ENCODE peak calls at places on chromosomes 3 and 15, in four cellular contexts. One of them, this sample, is unnamed.

GRCh38 chr3:127073931-127074820 is 91.3 kb downstream of the PLXNA1 start:
- DNase-seq in heart right ventricle: no peak
- DNase-seq in adrenal gland: peak; percentile 22
- DNase-seq in heart left ventricle: no peak
- DNase-seq in this sample: no peak

GRCh38 chr15:23038741-23039150 is 623 bp downstream of the TUBGCP5 start:
- DNase-seq in heart right ventricle: no peak
- DNase-seq in adrenal gland: peak; percentile 23
- DNase-seq in heart left ventricle: no peak
- DNase-seq in this sample: no peak

GRCh38 chr3:183122257-183122932 is 23.1 kb upstream of the MCCC1 start:
- DNase-seq in heart right ventricle: no peak
- DNase-seq in adrenal gland: no peak
- DNase-seq in heart left ventricle: no peak
- DNase-seq in this sample: no peak

GRCh38 chr3:184880616-184881015 is 68.7 kb downstream of the VPS8 start:
- DNase-seq in heart right ventricle: no peak
- DNase-seq in adrenal gland: no peak
- DNase-seq in heart left ventricle: no peak
- DNase-seq in this sample: no peak

GRCh38 chr15:92053727-92054316 is 200.3 kb downstream of the SLCO3A1 start:
- DNase-seq in heart right ventricle: no peak
- DNase-seq in adrenal gland: no peak
- DNase-seq in heart left ventricle: no peak
- DNase-seq in this sample: no peak

GRCh38 chr3:150345021-150345538 is 63.0 kb upstream of the TSC22D2 start:
- DNase-seq in heart right ventricle: no peak
- DNase-seq in adrenal gland: no peak
- DNase-seq in heart left ventricle: no peak
- DNase-seq in this sample: no peak

GRCh38 chr3:53772562-53773329 is 73.5 kb downstream of the CHDH start:
- DNase-seq in heart right ventricle: no peak
- DNase-seq in adrenal gland: no peak
- DNase-seq in heart left ventricle: no peak
- DNase-seq in this sample: no peak

GRCh38 chr3:127168271-127168670 is 24.7 kb upstream of the PRR23E start:
- DNase-seq in heart right ventricle: peak; percentile 55
- DNase-seq in adrenal gland: no peak
- DNase-seq in heart left ventricle: peak; percentile 87
- DNase-seq in this sample: no peak

GRCh38 chr3:145776782-145777408 is 384.1 kb downstream of the PLOD2 start:
- DNase-seq in heart right ventricle: peak; percentile 21
- DNase-seq in adrenal gland: peak; percentile 50
- DNase-seq in heart left ventricle: no peak
- DNase-seq in this sample: no peak

GRCh38 chr3:129014148-129014547 is 13.0 kb downstream of the EFCC1 start:
- DNase-seq in heart right ventricle: no peak
- DNase-seq in adrenal gland: no peak
- DNase-seq in heart left ventricle: no peak
- DNase-seq in this sample: no peak

DNA sequence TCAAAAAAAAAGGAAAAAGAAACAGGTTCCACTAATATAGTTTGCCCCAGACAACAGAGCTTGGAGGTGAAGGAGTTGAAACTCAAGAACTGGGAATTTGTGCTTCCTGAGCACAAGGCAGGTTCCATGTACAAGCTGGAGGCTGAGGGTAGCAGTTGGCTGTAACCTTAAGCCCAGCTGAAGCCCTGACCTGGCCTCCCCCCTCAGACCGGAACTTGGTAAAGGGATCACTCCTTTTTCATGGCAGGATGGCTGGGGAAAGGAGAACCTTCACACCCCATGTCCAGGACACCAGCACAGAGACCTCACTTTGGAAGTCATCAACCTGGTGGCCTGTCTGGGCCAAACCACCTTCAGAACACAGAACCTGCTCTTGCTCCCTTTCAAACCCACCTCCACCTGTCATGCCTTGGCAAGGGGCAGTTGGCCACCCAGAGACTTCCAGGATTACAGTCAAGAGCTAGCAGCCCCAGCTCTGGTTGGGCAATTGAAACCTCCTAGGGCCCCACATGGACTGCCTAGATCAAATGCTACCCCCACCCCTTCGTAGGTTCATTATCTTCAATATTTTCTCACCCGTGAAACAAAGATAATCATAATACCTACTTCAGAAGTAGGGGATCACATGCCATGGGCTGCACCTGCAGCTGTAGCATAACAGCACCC is 3.5 kb downstream of the RPL29 start:
- DNase-seq in heart right ventricle: no peak
- DNase-seq in adrenal gland: no peak
- DNase-seq in heart left ventricle: no peak
- DNase-seq in this sample: no peak
- H3K27ac ChIP-seq in heart right ventricle: no peak overlapping the region
- H3K27ac ChIP-seq in adrenal gland: no peak overlapping the region
- H3K27ac ChIP-seq in heart left ventricle: no peak overlapping the region
- H3K27ac ChIP-seq in this sample: no peak overlapping the region

GRCh38 chr3:52044869-52045616 is 11.3 kb downstream of the DUSP7 start:
- DNase-seq in heart right ventricle: no peak
- DNase-seq in adrenal gland: no peak
- DNase-seq in heart left ventricle: no peak
- DNase-seq in this sample: no peak

GRCh38 chr3:52046186-52046913 is 10.0 kb downstream of the DUSP7 start:
- DNase-seq in heart right ventricle: peak; percentile 29
- DNase-seq in adrenal gland: peak; percentile 79
- DNase-seq in heart left ventricle: no peak
- DNase-seq in this sample: no peak

GRCh38 chr3:52049503-52049902 is 6.9 kb downstream of the DUSP7 start:
- DNase-seq in heart right ventricle: no peak
- DNase-seq in adrenal gland: no peak
- DNase-seq in heart left ventricle: no peak
- DNase-seq in this sample: no peak

GRCh38 chr3:52046914-52047239 is 9.5 kb downstream of the DUSP7 start:
- DNase-seq in heart right ventricle: no peak
- DNase-seq in adrenal gland: no peak
- DNase-seq in heart left ventricle: no peak
- DNase-seq in this sample: no peak

GRCh38 chr3:52047295-52047960 is 8.9 kb downstream of the DUSP7 start:
- DNase-seq in heart right ventricle: no peak
- DNase-seq in adrenal gland: no peak
- DNase-seq in heart left ventricle: no peak
- DNase-seq in this sample: no peak
- H3K4me3 ChIP-seq in heart right ventricle: no peak overlapping the region
- H3K4me3 ChIP-seq in adrenal gland: no peak overlapping the region
- H3K4me3 ChIP-seq in heart left ventricle: no peak overlapping the region
- H3K4me3 ChIP-seq in this sample: no peak overlapping the region

DNA sequence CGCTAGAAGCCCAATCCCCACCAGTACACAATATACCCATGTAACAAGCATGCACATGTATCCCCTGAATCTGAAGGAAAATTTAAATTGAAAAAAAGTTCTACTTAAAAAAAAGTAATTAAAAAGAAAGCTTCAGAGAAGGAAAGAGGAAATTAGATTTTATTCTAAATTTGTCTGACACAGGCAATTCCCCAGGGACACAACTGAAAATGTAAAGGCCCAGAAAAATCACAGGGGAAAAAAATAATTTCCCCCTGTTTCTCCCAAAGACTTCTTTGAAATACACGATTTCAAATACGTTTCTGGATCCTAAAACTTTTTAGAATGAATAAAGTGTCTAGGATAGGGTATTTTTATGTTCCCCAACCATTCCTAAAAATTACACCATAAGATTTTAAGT is 42.9 kb downstream of the SEMA5B start:
- DNase-seq in heart right ventricle: no peak
- DNase-seq in adrenal gland: no peak
- DNase-seq in heart left ventricle: no peak
- DNase-seq in this sample: no peak
- H3K27me3 ChIP-seq in heart right ventricle: peaks cover 5% of the 10 kb centered on the region
- H3K27me3 ChIP-seq in adrenal gland: peaks cover 3% of the 10 kb centered on the region
- H3K27me3 ChIP-seq in heart left ventricle: no peaks in the 10 kb centered on the region
- H3K27me3 ChIP-seq in this sample: no peaks in the 10 kb centered on the region

GRCh38 chr3:100185847-100186246 is 71.5 kb upstream of the FILIP1L start:
- DNase-seq in heart right ventricle: no peak
- DNase-seq in adrenal gland: no peak
- DNase-seq in heart left ventricle: no peak
- DNase-seq in this sample: no peak
- H3K27ac ChIP-seq in heart right ventricle: no peak overlapping the region
- H3K27ac ChIP-seq in adrenal gland: no peak overlapping the region
- H3K27ac ChIP-seq in heart left ventricle: peak overlapping the region; percentile 33
- H3K27ac ChIP-seq in this sample: no peak overlapping the region

GRCh38 chr3:47841786-47842349 is 38.9 kb downstream of the DHX30 start:
- DNase-seq in heart right ventricle: no peak
- DNase-seq in adrenal gland: no peak
- DNase-seq in heart left ventricle: no peak
- DNase-seq in this sample: no peak
- H3K4me3 ChIP-seq in heart right ventricle: no peak overlapping the region
- H3K4me3 ChIP-seq in adrenal gland: no peak overlapping the region
- H3K4me3 ChIP-seq in heart left ventricle: no peak overlapping the region
- H3K4me3 ChIP-seq in this sample: no peak overlapping the region

DNA sequence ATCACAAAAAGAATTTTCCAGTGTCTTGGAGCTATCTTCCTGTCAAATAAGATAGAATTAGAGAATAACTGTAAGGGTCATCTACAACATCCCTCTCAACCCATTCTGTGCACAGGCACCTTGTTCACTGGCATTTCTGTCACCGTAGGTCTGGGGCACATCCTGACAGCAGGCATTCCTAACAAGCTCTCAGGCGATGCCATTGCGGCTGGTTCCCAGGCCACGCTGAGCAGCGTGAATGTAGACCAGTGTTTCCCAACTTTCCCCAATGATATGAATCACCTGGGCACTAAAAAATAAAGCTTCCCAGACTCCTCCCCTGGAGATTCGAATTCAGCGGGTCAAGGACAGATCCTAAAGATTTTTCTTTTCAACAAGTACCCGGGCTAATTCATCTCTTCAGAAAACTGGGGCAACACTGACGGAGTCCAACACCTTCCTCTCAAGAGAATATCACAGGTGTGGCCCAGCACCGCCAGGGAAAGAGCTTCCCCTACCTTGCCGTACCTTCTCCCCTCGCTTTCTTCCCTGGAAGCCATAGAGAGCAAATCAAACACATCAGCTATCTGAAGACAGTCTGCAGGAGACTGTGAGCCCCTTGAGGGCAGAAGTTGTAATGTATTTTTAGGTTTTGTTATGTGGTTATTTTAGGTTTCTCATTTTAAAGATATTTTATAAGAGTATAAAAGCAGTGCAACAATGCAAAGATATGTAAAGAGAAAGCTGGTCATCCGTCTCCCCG is 143.4 kb downstream of the LIPC start:
- DNase-seq in heart right ventricle: no peak
- DNase-seq in adrenal gland: no peak
- DNase-seq in heart left ventricle: no peak
- DNase-seq in this sample: no peak
- H3K27me3 ChIP-seq in heart right ventricle: no peaks in the 10 kb centered on the region
- H3K27me3 ChIP-seq in adrenal gland: no peaks in the 10 kb centered on the region
- H3K27me3 ChIP-seq in heart left ventricle: no peaks in the 10 kb centered on the region
- H3K27me3 ChIP-seq in this sample: no peaks in the 10 kb centered on the region

DNA sequence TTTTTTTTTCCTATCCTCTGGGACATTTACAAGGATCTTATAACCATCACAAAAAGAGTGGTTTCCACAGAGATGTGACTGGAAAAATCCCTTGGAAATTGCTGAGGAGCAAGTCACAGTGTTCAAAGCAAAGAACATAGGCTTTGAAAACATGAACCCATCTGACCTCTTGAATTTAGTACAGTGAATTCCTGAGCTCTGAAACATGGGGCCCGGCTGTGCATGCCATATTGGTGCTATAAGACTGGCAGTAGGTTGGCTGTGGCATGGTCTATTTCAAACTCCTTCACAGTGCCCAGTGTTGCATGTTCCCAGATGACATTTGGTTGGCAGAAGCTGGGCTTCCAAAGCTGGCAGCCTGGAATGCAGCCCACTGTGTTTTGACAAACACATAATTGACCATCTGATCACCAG is 202.2 kb downstream of the TIGIT start:
- DNase-seq in heart right ventricle: peak; percentile 77
- DNase-seq in adrenal gland: no peak
- DNase-seq in heart left ventricle: peak; percentile 79
- DNase-seq in this sample: no peak
- H3K27ac ChIP-seq in heart right ventricle: peak overlapping the region; percentile 32
- H3K27ac ChIP-seq in adrenal gland: no peak overlapping the region
- H3K27ac ChIP-seq in heart left ventricle: peak overlapping the region; percentile 61
- H3K27ac ChIP-seq in this sample: no peak overlapping the region

GRCh38 chr3:63968612-63969350 is 54.5 kb downstream of the PSMD6 start:
- DNase-seq in heart right ventricle: no peak
- DNase-seq in adrenal gland: no peak
- DNase-seq in heart left ventricle: no peak
- DNase-seq in this sample: no peak
- H3K4me3 ChIP-seq in heart right ventricle: peak overlapping the region; percentile 41
- H3K4me3 ChIP-seq in adrenal gland: no peak overlapping the region
- H3K4me3 ChIP-seq in heart left ventricle: no peak overlapping the region
- H3K4me3 ChIP-seq in this sample: peak overlapping the region; percentile 71

GRCh38 chr3:12966847-12967750 is 106.1 kb downstream of the IQSEC1 start:
- DNase-seq in heart right ventricle: no peak
- DNase-seq in adrenal gland: no peak
- DNase-seq in heart left ventricle: no peak
- DNase-seq in this sample: no peak

GRCh38 chr3:12964713-12965612 is 108.3 kb downstream of the IQSEC1 start:
- DNase-seq in heart right ventricle: no peak
- DNase-seq in adrenal gland: no peak
- DNase-seq in heart left ventricle: no peak
- DNase-seq in this sample: no peak

GRCh38 chr3:12967751-12968209 is 105.4 kb downstream of the IQSEC1 start:
- DNase-seq in heart right ventricle: peak; percentile 90
- DNase-seq in adrenal gland: peak; percentile 92
- DNase-seq in heart left ventricle: peak; percentile 95
- DNase-seq in this sample: peak; percentile 83

GRCh38 chr3:12963869-12964712 is 109.1 kb downstream of the IQSEC1 start:
- DNase-seq in heart right ventricle: peak; percentile 42
- DNase-seq in adrenal gland: peak; percentile 61
- DNase-seq in heart left ventricle: peak; percentile 58
- DNase-seq in this sample: no peak

DNA sequence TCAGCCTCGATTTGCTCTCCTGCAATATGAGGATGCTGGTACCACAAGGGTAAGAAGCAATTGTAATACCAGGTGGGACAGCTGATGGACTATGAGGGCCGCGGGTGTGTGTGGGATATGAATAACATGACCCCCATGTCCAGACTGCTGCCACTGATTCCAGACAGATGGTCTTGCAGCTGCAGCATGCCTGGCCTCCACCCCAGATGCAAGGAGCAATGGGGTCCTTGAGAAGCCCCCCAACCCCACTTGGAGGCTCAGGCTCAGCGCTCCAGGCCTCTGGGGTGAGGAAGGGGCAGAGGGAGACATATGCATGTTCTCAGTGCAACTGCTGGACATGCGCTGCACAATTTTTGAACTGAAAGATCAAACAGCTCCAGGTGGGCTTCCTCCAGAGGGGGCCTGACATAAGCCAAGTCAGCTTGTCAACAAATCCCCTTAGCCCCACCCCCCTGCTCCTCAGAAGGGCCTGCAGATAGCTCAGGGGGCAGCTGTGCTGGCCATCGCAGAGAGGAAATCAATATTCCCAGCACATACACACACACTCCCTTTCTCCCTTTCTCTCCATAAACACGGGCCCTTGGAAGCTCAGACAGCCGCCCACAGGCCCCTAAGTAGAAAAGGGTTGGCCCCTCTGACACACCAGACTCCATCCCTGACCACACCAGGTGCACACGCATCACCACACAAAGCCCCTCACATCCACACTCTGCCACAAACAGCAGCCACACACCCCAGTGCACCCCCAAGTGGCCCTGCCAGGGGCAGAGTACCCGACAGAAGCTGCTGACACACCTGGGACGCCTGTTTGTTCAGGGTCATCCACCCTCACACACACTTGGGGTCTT is 107.0 kb downstream of the IQSEC1 start:
- DNase-seq in heart right ventricle: no peak
- DNase-seq in adrenal gland: no peak
- DNase-seq in heart left ventricle: no peak
- DNase-seq in this sample: no peak
- H3K27me3 ChIP-seq in heart right ventricle: no peaks in the 10 kb centered on the region
- H3K27me3 ChIP-seq in adrenal gland: no peaks in the 10 kb centered on the region
- H3K27me3 ChIP-seq in heart left ventricle: no peaks in the 10 kb centered on the region
- H3K27me3 ChIP-seq in this sample: no peaks in the 10 kb centered on the region

This sample was measured in effector memory CD4-positive, alpha-beta T cell.